ENCODE peak calls at places on chromosome 17, in eight cellular contexts. One of them, this sample, is unnamed.
A peak's percentile ranks its signal among the peaks of the same experiment; 100 is the strongest.

GRCh38 chr17:1878419-1879121 is 48.8 kb downstream of the RPA1 start:
- DNase-seq in transverse colon: no peak
- DNase-seq in Calu3: no peak
- DNase-seq in dermis blood vessel endothelial cell: peak; percentile 53
- DNase-seq in activated CD8-positive, alpha-beta memory T cell treated with anti-CD3 and anti-CD28 coated beads for 1 hour: no peak
- DNase-seq in neural crest cell: no peak
- DNase-seq in WTC11: no peak
- DNase-seq in AG10803: peak; percentile 11
- DNase-seq in this sample: no peak

GRCh38 chr17:44920565-44920940 is 5.3 kb upstream of the GFAP start:
- DNase-seq in transverse colon: peak; percentile 1
- DNase-seq in Calu3: no peak
- DNase-seq in dermis blood vessel endothelial cell: no peak
- DNase-seq in activated CD8-positive, alpha-beta memory T cell treated with anti-CD3 and anti-CD28 coated beads for 1 hour: no peak
- DNase-seq in neural crest cell: no peak
- DNase-seq in WTC11: peak; percentile 9
- DNase-seq in AG10803: no peak
- DNase-seq in this sample: no peak

GRCh38 chr17:67716405-67716798 is 1.3 kb upstream of the NOL11 start:
- DNase-seq in transverse colon: no peak
- DNase-seq in Calu3: no peak
- DNase-seq in dermis blood vessel endothelial cell: no peak
- DNase-seq in activated CD8-positive, alpha-beta memory T cell treated with anti-CD3 and anti-CD28 coated beads for 1 hour: no peak
- DNase-seq in neural crest cell: no peak
- DNase-seq in WTC11: no peak
- DNase-seq in AG10803: no peak
- DNase-seq in this sample: no peak

GRCh38 chr17:19744922-19745757 is 3.0 kb downstream of the ALDH3A1 start:
- DNase-seq in transverse colon: peak; percentile 96
- DNase-seq in Calu3: peak; percentile 89
- DNase-seq in dermis blood vessel endothelial cell: peak; percentile 91
- DNase-seq in activated CD8-positive, alpha-beta memory T cell treated with anti-CD3 and anti-CD28 coated beads for 1 hour: peak; percentile 52
- DNase-seq in neural crest cell: peak; percentile 99
- DNase-seq in WTC11: peak; percentile 99
- DNase-seq in AG10803: peak; percentile 49
- DNase-seq in this sample: peak; percentile 86

GRCh38 chr17:47131761-47132160 is 57.3 kb downstream of the CDC27 start:
- DNase-seq in transverse colon: no peak
- DNase-seq in Calu3: no peak
- DNase-seq in dermis blood vessel endothelial cell: no peak
- DNase-seq in activated CD8-positive, alpha-beta memory T cell treated with anti-CD3 and anti-CD28 coated beads for 1 hour: no peak
- DNase-seq in neural crest cell: no peak
- DNase-seq in WTC11: no peak
- DNase-seq in AG10803: no peak
- DNase-seq in this sample: no peak

GRCh38 chr17:57016764-57017116 is 38.8 kb downstream of the SCPEP1 start:
- DNase-seq in transverse colon: no peak
- DNase-seq in Calu3: peak; percentile 18
- DNase-seq in dermis blood vessel endothelial cell: no peak
- DNase-seq in activated CD8-positive, alpha-beta memory T cell treated with anti-CD3 and anti-CD28 coated beads for 1 hour: no peak
- DNase-seq in neural crest cell: no peak
- DNase-seq in WTC11: no peak
- DNase-seq in AG10803: peak; percentile 34
- DNase-seq in this sample: no peak

GRCh38 chr17:19374136-19374535 is 4.2 kb upstream of the MAPK7 start:
- DNase-seq in transverse colon: no peak
- DNase-seq in Calu3: no peak
- DNase-seq in dermis blood vessel endothelial cell: no peak
- DNase-seq in activated CD8-positive, alpha-beta memory T cell treated with anti-CD3 and anti-CD28 coated beads for 1 hour: no peak
- DNase-seq in neural crest cell: no peak
- DNase-seq in WTC11: no peak
- DNase-seq in AG10803: no peak
- DNase-seq in this sample: no peak

GRCh38 chr17:62187681-62188080 is 122.6 kb upstream of the MED13 start:
- DNase-seq in transverse colon: no peak
- DNase-seq in Calu3: no peak
- DNase-seq in dermis blood vessel endothelial cell: no peak
- DNase-seq in activated CD8-positive, alpha-beta memory T cell treated with anti-CD3 and anti-CD28 coated beads for 1 hour: no peak
- DNase-seq in neural crest cell: no peak
- DNase-seq in WTC11: no peak
- DNase-seq in AG10803: no peak
- DNase-seq in this sample: no peak

GRCh38 chr17:39181303-39181702 is 15.3 kb upstream of the ARL5C start:
- DNase-seq in transverse colon: no peak
- DNase-seq in Calu3: no peak
- DNase-seq in dermis blood vessel endothelial cell: no peak
- DNase-seq in activated CD8-positive, alpha-beta memory T cell treated with anti-CD3 and anti-CD28 coated beads for 1 hour: no peak
- DNase-seq in neural crest cell: no peak
- DNase-seq in WTC11: no peak
- DNase-seq in AG10803: no peak
- DNase-seq in this sample: no peak

GRCh38 chr17:14201087-14201486 is 35.6 kb downstream of the CDRT15 start:
- DNase-seq in transverse colon: peak; percentile 30
- DNase-seq in Calu3: no peak
- DNase-seq in dermis blood vessel endothelial cell: no peak
- DNase-seq in activated CD8-positive, alpha-beta memory T cell treated with anti-CD3 and anti-CD28 coated beads for 1 hour: no peak
- DNase-seq in neural crest cell: no peak
- DNase-seq in WTC11: no peak
- DNase-seq in AG10803: peak; percentile 34
- DNase-seq in this sample: no peak

GRCh38 chr17:75459590-75460267 is 3.3 kb downstream of the TMEM94 start:
- DNase-seq in transverse colon: peak; percentile 63
- DNase-seq in Calu3: no peak
- DNase-seq in dermis blood vessel endothelial cell: no peak
- DNase-seq in activated CD8-positive, alpha-beta memory T cell treated with anti-CD3 and anti-CD28 coated beads for 1 hour: no peak
- DNase-seq in neural crest cell: no peak
- DNase-seq in WTC11: no peak
- DNase-seq in AG10803: no peak
- DNase-seq in this sample: peak; percentile 87

GRCh38 chr17:75077490-75078096 is 10.2 kb upstream of the SLC16A5 start:
- DNase-seq in transverse colon: peak; percentile 75
- DNase-seq in Calu3: peak; percentile 71
- DNase-seq in dermis blood vessel endothelial cell: peak; percentile 61
- DNase-seq in activated CD8-positive, alpha-beta memory T cell treated with anti-CD3 and anti-CD28 coated beads for 1 hour: no peak
- DNase-seq in neural crest cell: no peak
- DNase-seq in WTC11: peak; percentile 51
- DNase-seq in AG10803: peak; percentile 38
- DNase-seq in this sample: peak; percentile 76

GRCh38 chr17:76270770-76271668 is 5.9 kb downstream of the UBALD2 start:
- DNase-seq in transverse colon: no peak
- DNase-seq in Calu3: no peak
- DNase-seq in dermis blood vessel endothelial cell: no peak
- DNase-seq in activated CD8-positive, alpha-beta memory T cell treated with anti-CD3 and anti-CD28 coated beads for 1 hour: no peak
- DNase-seq in neural crest cell: no peak
- DNase-seq in WTC11: no peak
- DNase-seq in AG10803: no peak
- DNase-seq in this sample: no peak

This sample was measured in G401.